ENCODE peak calls at places on chromosomes 3 and 15, in seven cellular contexts. W, Q, J, M, D, E and R are unnamed samples. For H3K9me3 and H3K4me1, the result is how much of the 10 kb centered on the place peaks cover.

GRCh38 chr3:152328841-152329240 is 60.1 kb downstream of the MBNL1 start:
- DNase-seq in M (no peak), Q (peak), D (peak), E (no peak), J (no peak), W (no peak), R (no peak)

GRCh38 chr15:68235022-68235421 is 5.5 kb upstream of the CLN6 start:
- DNase-seq in Q (no peak), M (no peak), D (no peak), W (no peak), J (no peak), E (no peak), R (no peak)

GRCh38 chr3:126342991-126343661 is 14.1 kb downstream of the KLF15 start:
- DNase-seq in Q (peak), D (no peak), W (peak), M (peak), E (peak), J (peak), R (no peak)

GRCh38 chr3:38555149-38555840 is 59.2 kb downstream of the EXOG start:
- DNase-seq in J (no peak), E (no peak), D (no peak), W (peak), M (no peak), Q (no peak), R (no peak)

GRCh38 chr15:100670505-100671021 is 68.2 kb downstream of the ASB7 start:
- DNase-seq in D (no peak), J (no peak), M (no peak), E (no peak), W (no peak), Q (no peak), R (no peak)

GRCh38 chr15:76310470-76311070 is 699 bp downstream of the ETFA start:
- DNase-seq in Q (no peak), J (peak), W (no peak), D (peak), E (no peak), M (no peak), R (no peak)

GRCh38 chr15:50051811-50052419 is 67.1 kb downstream of the ATP8B4 start:
- DNase-seq in D (peak), E (peak), J (peak), W (peak), Q (peak), M (no peak), R (peak)

GRCh38 chr3:102060814-102061213 is 211.5 kb downstream of the NFKBIZ start:
- DNase-seq in J (no peak), D (peak), Q (peak), W (no peak), M (no peak), E (no peak), R (no peak)

GRCh38 chr3:122986790-122987189 is 40.8 kb downstream of the SEMA5B start:
- DNase-seq in Q (no peak), M (no peak), D (no peak), J (no peak), W (no peak), E (no peak), R (no peak)

GRCh38 chr3:122987231-122987630 is 40.3 kb downstream of the SEMA5B start:
- DNase-seq in Q (no peak), D (no peak), W (no peak), E (no peak), J (no peak), M (no peak), R (no peak)

GRCh38 chr3:122984650-122985049 is 42.9 kb downstream of the SEMA5B start:
- DNase-seq in E (no peak), J (no peak), D (no peak), M (no peak), Q (no peak), W (no peak), R (no peak)

GRCh38 chr3:122984007-122984406 is 43.6 kb downstream of the SEMA5B start:
- DNase-seq in M (no peak), W (no peak), D (no peak), Q (no peak), E (no peak), J (no peak), R (no peak)

DNA sequence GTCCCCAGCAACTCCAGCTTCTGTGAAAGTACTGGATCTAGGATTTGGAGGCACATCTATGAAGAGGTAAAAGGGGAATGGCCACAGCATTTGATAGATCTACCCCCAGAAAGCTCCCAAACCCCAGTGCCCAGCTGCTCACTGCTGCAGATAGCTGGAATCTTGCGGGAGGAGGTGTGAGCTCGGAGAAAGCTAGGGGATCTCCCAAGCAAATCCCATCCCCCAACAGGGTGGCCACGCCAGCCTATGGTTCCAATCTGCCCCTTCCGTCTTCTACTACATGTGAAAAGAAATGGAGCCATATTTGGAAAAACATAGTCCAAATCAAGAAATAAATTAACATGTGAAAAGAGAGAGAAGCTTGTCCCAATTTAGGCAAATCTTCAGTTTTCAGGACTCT is 42.0 kb downstream of the SEMA5B start:
- DNase-seq in E (no peak), Q (no peak), W (no peak), D (no peak), J (no peak), M (no peak), R (no peak)
- H3K9me3 ChIP-seq in E (under half), Q (under half), W (under half), D (under half), J (under half), M (under half), R (under half)

GRCh38 chr3:46122046-46122445 is 86.1 kb downstream of the CCR1 start:
- DNase-seq in W (no peak), E (no peak), D (no peak), M (no peak), Q (no peak), J (no peak), R (no peak)
- H3K4me1 ChIP-seq in W (under half), E (under half), D (under half), M (under half), Q (under half), J (under half), R (under half)

GRCh38 chr3:13352621-13353131 is 67.4 kb downstream of the NUP210 start:
- DNase-seq in D (no peak), E (no peak), J (peak), W (no peak), M (no peak), Q (peak), R (no peak)

GRCh38 chr3:13353936-13354542 is 66.1 kb downstream of the NUP210 start:
- DNase-seq in W (no peak), M (no peak), D (peak), Q (peak), J (peak), E (no peak), R (no peak)

GRCh38 chr3:13359916-13360315 is 60.2 kb downstream of the NUP210 start:
- DNase-seq in Q (no peak), E (no peak), D (no peak), J (no peak), M (no peak), W (no peak), R (no peak)

GRCh38 chr3:13358051-13358450 is 62.1 kb downstream of the NUP210 start:
- DNase-seq in Q (no peak), W (no peak), M (no peak), J (no peak), E (no peak), D (no peak), R (no peak)

DNA sequence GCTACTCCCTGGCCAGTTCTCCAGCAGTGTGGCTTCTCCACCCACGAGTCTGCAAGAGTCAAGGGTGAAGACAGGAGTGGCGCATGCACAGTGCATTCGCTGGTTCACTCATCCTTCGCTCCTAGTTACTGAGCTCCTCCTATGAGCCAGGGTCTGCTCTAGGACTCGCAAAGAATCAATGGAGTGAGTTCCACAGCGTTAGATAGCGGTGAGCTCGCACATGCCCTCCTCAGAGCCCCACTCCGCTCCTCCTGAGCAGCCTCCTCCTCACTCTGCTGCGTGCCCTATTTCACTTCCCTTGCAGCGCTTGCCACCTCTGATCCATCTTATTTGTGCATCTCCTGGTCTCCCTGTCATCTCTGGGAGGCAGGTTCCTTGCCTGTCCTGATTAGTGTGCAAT is 63.0 kb downstream of the NUP210 start:
- DNase-seq in D (no peak), W (no peak), M (no peak), J (no peak), E (no peak), Q (no peak), R (no peak)
- TF ChIP-seq POLR2A in D (no peak), W (no peak), M (no peak), J (no peak), E (no peak), Q (no peak), R (no peak)

DNA sequence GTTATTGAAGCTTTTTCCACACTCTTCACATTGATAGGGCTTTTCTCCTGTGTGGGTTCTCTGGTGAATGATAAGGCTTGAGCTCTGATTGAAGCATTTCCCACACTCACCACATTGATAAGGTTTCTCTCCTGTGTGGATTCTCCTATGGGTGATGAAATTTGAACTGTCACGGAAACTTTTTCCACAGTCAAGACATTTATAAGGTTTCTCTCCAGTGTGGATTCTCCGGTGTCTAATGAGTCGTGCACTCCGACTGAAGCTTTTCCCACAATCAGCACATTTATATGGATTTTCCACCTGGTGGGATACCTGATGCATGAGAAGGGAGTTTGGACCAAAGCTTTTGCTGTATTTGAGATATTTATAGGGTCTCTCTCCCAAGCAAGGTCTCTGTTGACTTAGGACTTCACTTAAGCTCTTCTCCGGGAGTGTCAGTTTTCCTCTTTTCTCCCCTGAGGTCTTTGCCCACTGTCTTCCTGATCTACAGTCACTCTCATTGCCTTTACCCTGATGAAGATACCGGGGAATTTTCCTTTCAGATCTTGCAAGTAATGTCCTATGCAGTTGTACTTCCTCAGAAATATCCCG is 9.4 kb downstream of the ZSCAN29 start:
- DNase-seq in E (no peak), M (no peak), J (no peak), W (no peak), D (no peak), Q (no peak), R (no peak)
- H3K9me3 ChIP-seq in E (under half), M (under half), J (under half), W (half or more), D (half or more), Q (half or more), R (under half)

GRCh38 chr3:41363830-41364523 is 164.7 kb downstream of the CTNNB1 start:
- DNase-seq in D (no peak), M (no peak), Q (no peak), W (no peak), E (no peak), J (no peak), R (no peak)

GRCh38 chr3:41362638-41363559 is 163.6 kb downstream of the CTNNB1 start:
- DNase-seq in J (no peak), E (no peak), Q (no peak), M (no peak), D (no peak), W (no peak), R (no peak)

GRCh38 chr3:41365973-41366372 is 166.7 kb downstream of the CTNNB1 start:
- DNase-seq in Q (no peak), M (no peak), E (no peak), J (no peak), D (no peak), W (no peak), R (no peak)

GRCh38 chr3:41369838-41370237 is 170.5 kb downstream of the CTNNB1 start:
- DNase-seq in Q (no peak), E (no peak), D (no peak), M (no peak), W (no peak), J (no peak), R (peak)

GRCh38 chr3:41364736-41365135 is 165.4 kb downstream of the CTNNB1 start:
- DNase-seq in D (no peak), Q (no peak), W (no peak), E (no peak), J (no peak), M (no peak), R (no peak)
- H3K4me1 ChIP-seq in D (under half), Q (under half), W (under half), E (under half), J (under half), M (under half), R (under half)

DNA sequence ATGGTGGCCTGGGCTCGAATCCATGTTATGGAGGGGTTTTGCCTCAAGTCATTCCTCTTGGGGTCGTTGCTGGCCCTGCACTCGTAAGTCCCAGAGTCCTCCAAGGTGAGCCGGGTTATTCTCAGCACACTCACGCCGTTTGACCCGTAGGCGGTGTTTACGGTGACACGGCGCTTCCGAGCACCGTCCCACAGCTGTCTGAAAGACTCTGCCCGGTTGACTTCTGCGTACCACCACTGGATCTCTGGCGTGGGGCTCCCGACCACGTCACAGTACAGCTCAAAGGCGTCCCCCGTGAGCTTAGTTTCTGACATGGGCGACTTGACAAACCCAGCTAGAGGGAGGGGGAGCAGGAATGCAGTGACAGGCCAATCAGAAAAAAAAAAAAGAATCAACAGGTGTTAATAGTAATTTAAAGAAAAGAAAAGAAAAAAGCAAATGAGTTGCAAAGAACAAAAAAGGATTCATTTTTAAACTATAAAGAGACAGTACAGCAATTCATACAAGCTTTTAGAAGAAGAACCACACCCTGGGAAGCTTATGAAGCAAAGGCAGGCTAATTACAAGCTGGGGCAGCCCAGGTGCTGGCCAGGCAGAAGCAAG is 36.1 kb downstream of the NPTN start:
- DNase-seq in M (peak), D (no peak), Q (no peak), W (no peak), J (no peak), E (no peak), R (no peak)
- TF ChIP-seq POLR2A in M (no peak), D (no peak), Q (no peak), W (no peak), J (no peak), E (no peak), R (no peak)

GRCh38 chr3:44722103-44722401 is 7.4 kb upstream of the ZNF501 start:
- DNase-seq in M (no peak), E (no peak), W (no peak), D (no peak), Q (no peak), J (no peak), R (no peak)

GRCh38 chr3:44721231-44722102 is 8.0 kb upstream of the ZNF501 start:
- DNase-seq in M (no peak), Q (peak), E (no peak), D (no peak), W (no peak), J (no peak), R (no peak)
- H3K9me3 ChIP-seq in M (half or more), Q (half or more), E (half or more), D (half or more), W (half or more), J (under half), R (under half)

DNA sequence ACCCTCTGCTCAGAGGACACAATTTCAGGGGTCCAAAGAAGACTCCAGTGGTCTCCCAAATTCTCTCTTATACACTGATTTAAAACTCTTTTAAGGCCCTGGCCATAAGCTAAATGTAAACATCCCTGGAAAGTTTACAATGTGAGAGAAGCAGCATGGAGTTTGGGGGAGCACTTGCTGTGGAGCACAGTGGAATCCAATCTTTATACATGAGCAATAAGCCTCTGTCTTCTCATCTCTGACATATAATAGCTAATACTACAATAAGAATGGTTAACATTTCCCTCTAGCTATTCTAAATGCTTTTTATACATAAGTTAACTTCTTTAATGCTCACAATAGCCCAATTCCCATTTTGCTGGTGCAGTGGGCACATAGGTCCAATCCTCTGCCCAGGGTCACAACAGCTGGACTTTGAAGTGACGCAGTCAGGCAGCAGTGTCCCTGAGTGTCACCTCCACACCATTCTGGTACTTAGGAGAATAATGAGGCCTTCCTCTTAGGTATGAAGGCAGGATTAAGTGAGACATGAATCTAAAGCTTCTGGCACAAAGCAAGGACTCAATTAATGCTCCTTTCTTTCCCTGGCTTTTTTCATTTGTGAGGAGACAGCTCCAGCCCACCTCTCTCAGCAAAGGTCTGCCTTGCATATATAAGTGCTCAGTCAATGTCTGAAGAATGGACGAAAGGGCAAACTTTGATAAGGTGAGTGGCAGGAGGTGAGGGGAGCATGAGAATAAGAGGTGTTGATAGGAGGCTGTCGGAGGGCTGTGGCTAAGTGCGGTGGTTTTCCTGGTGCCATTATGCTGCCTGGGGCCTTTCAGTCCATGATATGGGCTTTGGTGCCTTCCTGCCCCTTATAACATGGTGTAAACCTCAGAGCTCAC is 26.3 kb downstream of the CCNL1 start:
- DNase-seq in M (no peak), W (no peak), D (no peak), Q (no peak), E (no peak), J (no peak), R (no peak)
- H3K4me1 ChIP-seq in M (half or more), W (under half), D (half or more), Q (under half), E (under half), J (under half), R (half or more)

GRCh38 chr3:56048946-56049345 is 419.3 kb downstream of the ERC2 start:
- DNase-seq in J (no peak), Q (no peak), E (no peak), M (no peak), D (no peak), W (no peak), R (no peak)

GRCh38 chr3:56053727-56054126 is 414.5 kb downstream of the ERC2 start:
- DNase-seq in Q (no peak), M (no peak), J (no peak), E (no peak), D (no peak), W (no peak), R (no peak)

GRCh38 chr3:56042326-56042951 is 425.8 kb downstream of the ERC2 start:
- DNase-seq in W (no peak), E (no peak), D (peak), Q (peak), M (no peak), J (peak), R (peak)

GRCh38 chr3:56052219-56052618 is 416.0 kb downstream of the ERC2 start:
- DNase-seq in W (no peak), D (no peak), M (no peak), E (no peak), J (no peak), Q (no peak), R (no peak)

GRCh38 chr3:56048333-56048732 is 419.9 kb downstream of the ERC2 start:
- DNase-seq in J (no peak), W (no peak), D (no peak), Q (no peak), E (no peak), M (no peak), R (no peak)
- TF ChIP-seq POLR2A in J (no peak), W (no peak), D (no peak), Q (no peak), E (no peak), M (no peak), R (no peak)